ENCODE peak calls at places on chromosomes 7 and 10, in five cellular contexts. One of them, this sample, is unnamed. For H3K4me1, the result is how much of the 10 kb centered on the place peaks cover.

GRCh38 chr7:21939136-21939857 is 6.4 kb downstream of the CDCA7L start:
- DNase-seq in endodermal cell: no peak
- DNase-seq in Peyer's patch: no peak
- DNase-seq in HepG2: no peak
- DNase-seq in CD8-positive, alpha-beta memory T cell: no peak
- DNase-seq in this sample: no peak

GRCh38 chr10:86411281-86411841 is 44.8 kb upstream of the GRID1 start:
- DNase-seq in HepG2: peak
- DNase-seq in Peyer's patch: peak
- DNase-seq in endodermal cell: no peak
- DNase-seq in CD8-positive, alpha-beta memory T cell: no peak
- DNase-seq in this sample: peak

GRCh38 chr10:44974082-44974627 is 4.5 kb downstream of the DEPP1 start:
- DNase-seq in endodermal cell: no peak
- DNase-seq in CD8-positive, alpha-beta memory T cell: no peak
- DNase-seq in Peyer's patch: no peak
- DNase-seq in HepG2: no peak
- DNase-seq in this sample: no peak

GRCh38 chr10:133276435-133277201 is at the start of gene ADAM8:
- DNase-seq in endodermal cell: peak
- DNase-seq in CD8-positive, alpha-beta memory T cell: peak
- DNase-seq in HepG2: no peak
- DNase-seq in Peyer's patch: peak
- DNase-seq in this sample: peak

GRCh38 chr7:19060870-19061269 is 56.6 kb downstream of the TWIST1 start:
- DNase-seq in CD8-positive, alpha-beta memory T cell: no peak
- DNase-seq in Peyer's patch: no peak
- DNase-seq in endodermal cell: no peak
- DNase-seq in HepG2: no peak
- DNase-seq in this sample: no peak

GRCh38 chr7:94239661-94240234 is 154.9 kb upstream of the COL1A2 start:
- DNase-seq in HepG2: no peak
- DNase-seq in Peyer's patch: no peak
- DNase-seq in endodermal cell: peak
- DNase-seq in CD8-positive, alpha-beta memory T cell: no peak
- DNase-seq in this sample: no peak

GRCh38 chr10:59625842-59626522 is 83.7 kb downstream of the SLC16A9 start:
- DNase-seq in HepG2: peak
- DNase-seq in CD8-positive, alpha-beta memory T cell: peak
- DNase-seq in Peyer's patch: peak
- DNase-seq in endodermal cell: peak
- DNase-seq in this sample: peak

GRCh38 chr10:97682042-97682441 is 5.0 kb downstream of the AVPI1 start:
- DNase-seq in Peyer's patch: peak
- DNase-seq in HepG2: peak
- DNase-seq in endodermal cell: no peak
- DNase-seq in CD8-positive, alpha-beta memory T cell: no peak
- DNase-seq in this sample: no peak

GRCh38 chr7:41328544-41328943 is 374.3 kb downstream of the INHBA start:
- DNase-seq in Peyer's patch: no peak
- DNase-seq in endodermal cell: no peak
- DNase-seq in HepG2: no peak
- DNase-seq in CD8-positive, alpha-beta memory T cell: no peak
- DNase-seq in this sample: no peak

GRCh38 chr7:55366461-55367138 is 1.5 kb downstream of the LANCL2 start:
- DNase-seq in Peyer's patch: no peak
- DNase-seq in CD8-positive, alpha-beta memory T cell: peak
- DNase-seq in endodermal cell: no peak
- DNase-seq in HepG2: peak
- DNase-seq in this sample: peak

GRCh38 chr10:78907458-78908211 is 161.1 kb upstream of the ZMIZ1 start:
- DNase-seq in Peyer's patch: peak
- DNase-seq in HepG2: no peak
- DNase-seq in CD8-positive, alpha-beta memory T cell: no peak
- DNase-seq in endodermal cell: peak
- DNase-seq in this sample: no peak

GRCh38 chr7:128444242-128444641 is 11.4 kb upstream of the HILPDA start:
- DNase-seq in HepG2: no peak
- DNase-seq in CD8-positive, alpha-beta memory T cell: no peak
- DNase-seq in Peyer's patch: peak
- DNase-seq in endodermal cell: no peak
- DNase-seq in this sample: peak

GRCh38 chr7:134886353-134887057 is 99.8 kb upstream of the AGBL3 start:
- DNase-seq in CD8-positive, alpha-beta memory T cell: no peak
- DNase-seq in HepG2: peak
- DNase-seq in endodermal cell: no peak
- DNase-seq in Peyer's patch: no peak
- DNase-seq in this sample: no peak

GRCh38 chr10:46240684-46241565 is 45.9 kb upstream of the ANTXRL start:
- DNase-seq in HepG2: no peak
- DNase-seq in endodermal cell: no peak
- DNase-seq in CD8-positive, alpha-beta memory T cell: no peak
- DNase-seq in Peyer's patch: peak
- DNase-seq in this sample: no peak

GRCh38 chr7:97506728-97507127 is 225.2 kb upstream of the TAC1 start:
- DNase-seq in Peyer's patch: no peak
- DNase-seq in HepG2: no peak
- DNase-seq in endodermal cell: no peak
- DNase-seq in CD8-positive, alpha-beta memory T cell: no peak
- DNase-seq in this sample: no peak

GRCh38 chr10:42941245-42941644 is 135.6 kb upstream of the RET start:
- DNase-seq in CD8-positive, alpha-beta memory T cell: no peak
- DNase-seq in HepG2: no peak
- DNase-seq in endodermal cell: no peak
- DNase-seq in Peyer's patch: no peak
- DNase-seq in this sample: no peak

GRCh38 chr7:28375729-28376128 is 36.6 kb upstream of the CREB5 start:
- DNase-seq in CD8-positive, alpha-beta memory T cell: no peak
- DNase-seq in endodermal cell: no peak
- DNase-seq in Peyer's patch: no peak
- DNase-seq in HepG2: no peak
- DNase-seq in this sample: no peak

GRCh38 chr7:20665096-20665495 is 49.6 kb downstream of the ABCB5 start:
- DNase-seq in Peyer's patch: no peak
- DNase-seq in HepG2: no peak
- DNase-seq in CD8-positive, alpha-beta memory T cell: no peak
- DNase-seq in endodermal cell: no peak
- DNase-seq in this sample: no peak

GRCh38 chr7:64533756-64534155 is 29.1 kb downstream of the ZNF680 start:
- DNase-seq in Peyer's patch: no peak
- DNase-seq in HepG2: no peak
- DNase-seq in CD8-positive, alpha-beta memory T cell: no peak
- DNase-seq in endodermal cell: no peak
- DNase-seq in this sample: no peak

GRCh38 chr7:78770422-78771410 is 682.8 kb downstream of the MAGI2 start:
- DNase-seq in HepG2: no peak
- DNase-seq in CD8-positive, alpha-beta memory T cell: no peak
- DNase-seq in Peyer's patch: no peak
- DNase-seq in endodermal cell: peak
- DNase-seq in this sample: no peak

GRCh38 chr7:29035044-29035740 is 77.1 kb upstream of the TRIL start:
- DNase-seq in HepG2: peak
- DNase-seq in CD8-positive, alpha-beta memory T cell: no peak
- DNase-seq in Peyer's patch: no peak
- DNase-seq in endodermal cell: peak
- DNase-seq in this sample: no peak

GRCh38 chr7:147509859-147510542 is 1080.6 kb upstream of the C7orf33 start:
- DNase-seq in HepG2: no peak
- DNase-seq in endodermal cell: no peak
- DNase-seq in CD8-positive, alpha-beta memory T cell: no peak
- DNase-seq in Peyer's patch: no peak
- DNase-seq in this sample: no peak

GRCh38 chr7:20892776-20893175 is 106.1 kb upstream of the SP8 start:
- DNase-seq in HepG2: no peak
- DNase-seq in CD8-positive, alpha-beta memory T cell: no peak
- DNase-seq in Peyer's patch: no peak
- DNase-seq in endodermal cell: no peak
- DNase-seq in this sample: no peak

GRCh38 chr10:117137031-117137910 is 799 bp downstream of the VAX1 start:
- DNase-seq in Peyer's patch: no peak
- DNase-seq in CD8-positive, alpha-beta memory T cell: no peak
- DNase-seq in HepG2: no peak
- DNase-seq in endodermal cell: peak
- DNase-seq in this sample: no peak

GRCh38 chr10:77293785-77294184 is 343.8 kb downstream of the KCNMA1 start:
- DNase-seq in HepG2: no peak
- DNase-seq in Peyer's patch: no peak
- DNase-seq in CD8-positive, alpha-beta memory T cell: no peak
- DNase-seq in endodermal cell: no peak
- DNase-seq in this sample: no peak
- H3K4me1 ChIP-seq in HepG2: under half
- H3K4me1 ChIP-seq in Peyer's patch: under half
- H3K4me1 ChIP-seq in CD8-positive, alpha-beta memory T cell: under half
- H3K4me1 ChIP-seq in endodermal cell: under half
- H3K4me1 ChIP-seq in this sample: under half

DNA sequence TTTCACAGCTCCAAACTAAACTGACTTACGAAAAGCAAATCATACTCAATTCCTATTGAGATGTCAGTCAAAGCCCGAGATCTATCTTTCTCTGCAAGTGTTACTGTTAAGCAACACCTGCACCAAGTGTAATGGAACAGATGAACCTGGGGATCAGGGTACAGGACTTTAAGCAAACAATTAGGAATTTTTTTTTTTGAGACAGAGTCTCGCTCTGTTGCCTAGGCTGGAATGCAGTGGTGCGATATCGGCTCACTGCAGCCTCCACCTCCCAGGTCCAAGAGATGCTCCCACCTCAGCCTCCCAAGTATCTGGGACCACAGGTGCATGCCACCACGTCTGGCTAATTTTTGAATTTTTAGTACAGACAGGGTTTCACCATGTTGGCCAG is 14.9 kb downstream of the YWHAG start:
- DNase-seq in Peyer's patch: no peak
- DNase-seq in endodermal cell: no peak
- DNase-seq in HepG2: peak
- DNase-seq in CD8-positive, alpha-beta memory T cell: no peak
- DNase-seq in this sample: no peak
- H3K4me1 ChIP-seq in Peyer's patch: under half
- H3K4me1 ChIP-seq in endodermal cell: under half
- H3K4me1 ChIP-seq in HepG2: half or more
- H3K4me1 ChIP-seq in CD8-positive, alpha-beta memory T cell: under half
- H3K4me1 ChIP-seq in this sample: under half

GRCh38 chr10:95276367-95277200 is 14.2 kb downstream of the PDLIM1 start:
- DNase-seq in HepG2: no peak
- DNase-seq in endodermal cell: no peak
- DNase-seq in Peyer's patch: peak
- DNase-seq in CD8-positive, alpha-beta memory T cell: no peak
- DNase-seq in this sample: no peak

GRCh38 chr10:95277614-95278013 is 13.2 kb downstream of the PDLIM1 start:
- DNase-seq in Peyer's patch: no peak
- DNase-seq in CD8-positive, alpha-beta memory T cell: no peak
- DNase-seq in endodermal cell: no peak
- DNase-seq in HepG2: no peak
- DNase-seq in this sample: no peak

GRCh38 chr10:95275726-95276366 is 15.0 kb downstream of the PDLIM1 start:
- DNase-seq in endodermal cell: no peak
- DNase-seq in CD8-positive, alpha-beta memory T cell: no peak
- DNase-seq in Peyer's patch: no peak
- DNase-seq in HepG2: no peak
- DNase-seq in this sample: no peak

GRCh38 chr10:95278061-95278988 is 12.5 kb downstream of the PDLIM1 start:
- DNase-seq in endodermal cell: peak
- DNase-seq in HepG2: peak
- DNase-seq in CD8-positive, alpha-beta memory T cell: no peak
- DNase-seq in Peyer's patch: peak
- DNase-seq in this sample: no peak

DNA sequence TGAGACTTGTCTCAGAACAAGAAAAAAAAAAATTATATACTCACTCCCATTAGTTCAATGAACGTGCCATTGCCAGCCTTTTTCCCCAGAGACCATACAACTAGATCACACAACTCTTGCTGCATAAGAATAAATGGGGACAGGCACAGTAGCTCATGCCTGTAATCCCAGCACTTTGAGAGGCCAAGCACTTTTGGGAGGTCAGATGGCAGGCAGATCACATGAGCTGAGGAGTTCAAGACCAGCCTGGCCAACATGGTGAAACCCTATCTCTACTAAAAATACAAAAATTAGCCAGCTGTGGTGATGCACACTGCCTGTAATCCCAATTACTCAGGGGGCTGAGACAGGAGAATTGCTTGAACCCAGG is 13.6 kb downstream of the PDLIM1 start:
- DNase-seq in endodermal cell: no peak
- DNase-seq in Peyer's patch: no peak
- DNase-seq in CD8-positive, alpha-beta memory T cell: no peak
- DNase-seq in HepG2: no peak
- DNase-seq in this sample: no peak
- H3K4me1 ChIP-seq in endodermal cell: under half
- H3K4me1 ChIP-seq in Peyer's patch: under half
- H3K4me1 ChIP-seq in CD8-positive, alpha-beta memory T cell: under half
- H3K4me1 ChIP-seq in HepG2: half or more
- H3K4me1 ChIP-seq in this sample: under half

GRCh38 chr10:124644771-124645170 is 99.4 kb downstream of the FAM53B start:
- DNase-seq in endodermal cell: peak
- DNase-seq in HepG2: no peak
- DNase-seq in Peyer's patch: no peak
- DNase-seq in CD8-positive, alpha-beta memory T cell: no peak
- DNase-seq in this sample: no peak
- H3K4me1 ChIP-seq in endodermal cell: under half
- H3K4me1 ChIP-seq in HepG2: under half
- H3K4me1 ChIP-seq in Peyer's patch: half or more
- H3K4me1 ChIP-seq in CD8-positive, alpha-beta memory T cell: half or more
- H3K4me1 ChIP-seq in this sample: half or more

GRCh38 chr7:5705318-5705717 is 76.1 kb downstream of the RNF216 start:
- DNase-seq in HepG2: no peak
- DNase-seq in Peyer's patch: no peak
- DNase-seq in endodermal cell: no peak
- DNase-seq in CD8-positive, alpha-beta memory T cell: no peak
- DNase-seq in this sample: no peak
- H3K4me1 ChIP-seq in HepG2: under half
- H3K4me1 ChIP-seq in Peyer's patch: under half
- H3K4me1 ChIP-seq in endodermal cell: under half
- H3K4me1 ChIP-seq in CD8-positive, alpha-beta memory T cell: under half
- H3K4me1 ChIP-seq in this sample: under half